ENCODE peak calls at places on chromosomes 5 and 9, in six cellular contexts. One of them, this sample, is unnamed.

GRCh38 chr9:136107155-136107952 is 11.3 kb downstream of the TMEM250 start:
- DNase-seq in activated gamma-delta T cell treated with anti-CD3 and anti-CD28 coated beads, Interleukin-2, amount 50 U/mL, for 16 hours: no peak
- DNase-seq in SK-N-SH: peak; percentile 60
- DNase-seq in cardiac fibroblast: no peak
- DNase-seq in stimulated activated CD8-positive, alpha-beta memory T cell treated with anti-CD3 and anti-CD28 coated beads, Interleukin-7, amount 100 ng/mL, for 48 hours: peak; percentile 53
- DNase-seq in A673: no peak
- DNase-seq in this sample: no peak

GRCh38 chr9:131839281-131840084 is 99.6 kb upstream of the RAPGEF1 start:
- DNase-seq in activated gamma-delta T cell treated with anti-CD3 and anti-CD28 coated beads, Interleukin-2, amount 50 U/mL, for 16 hours: peak; percentile 48
- DNase-seq in SK-N-SH: no peak
- DNase-seq in cardiac fibroblast: peak; percentile 77
- DNase-seq in stimulated activated CD8-positive, alpha-beta memory T cell treated with anti-CD3 and anti-CD28 coated beads, Interleukin-7, amount 100 ng/mL, for 48 hours: peak; percentile 48
- DNase-seq in A673: no peak
- DNase-seq in this sample: peak; percentile 15

GRCh38 chr5:174750720-174751119 is 26.3 kb downstream of the MSX2 start:
- DNase-seq in activated gamma-delta T cell treated with anti-CD3 and anti-CD28 coated beads, Interleukin-2, amount 50 U/mL, for 16 hours: no peak
- DNase-seq in SK-N-SH: no peak
- DNase-seq in cardiac fibroblast: peak; percentile 31
- DNase-seq in stimulated activated CD8-positive, alpha-beta memory T cell treated with anti-CD3 and anti-CD28 coated beads, Interleukin-7, amount 100 ng/mL, for 48 hours: no peak
- DNase-seq in A673: peak; percentile 17
- DNase-seq in this sample: no peak

GRCh38 chr9:135908334-135909204 is 1.2 kb upstream of the CAMSAP1 start:
- DNase-seq in activated gamma-delta T cell treated with anti-CD3 and anti-CD28 coated beads, Interleukin-2, amount 50 U/mL, for 16 hours: no peak
- DNase-seq in SK-N-SH: no peak
- DNase-seq in cardiac fibroblast: peak; percentile 39
- DNase-seq in stimulated activated CD8-positive, alpha-beta memory T cell treated with anti-CD3 and anti-CD28 coated beads, Interleukin-7, amount 100 ng/mL, for 48 hours: no peak
- DNase-seq in A673: no peak
- DNase-seq in this sample: no peak

GRCh38 chr5:171462136-171462927 is 42.9 kb downstream of the FGF18 start:
- DNase-seq in activated gamma-delta T cell treated with anti-CD3 and anti-CD28 coated beads, Interleukin-2, amount 50 U/mL, for 16 hours: no peak
- DNase-seq in SK-N-SH: no peak
- DNase-seq in cardiac fibroblast: no peak
- DNase-seq in stimulated activated CD8-positive, alpha-beta memory T cell treated with anti-CD3 and anti-CD28 coated beads, Interleukin-7, amount 100 ng/mL, for 48 hours: no peak
- DNase-seq in A673: no peak
- DNase-seq in this sample: no peak

GRCh38 chr9:36207546-36208012 is 16.9 kb downstream of the CLTA start:
- DNase-seq in activated gamma-delta T cell treated with anti-CD3 and anti-CD28 coated beads, Interleukin-2, amount 50 U/mL, for 16 hours: no peak
- DNase-seq in SK-N-SH: no peak
- DNase-seq in cardiac fibroblast: peak; percentile 54
- DNase-seq in stimulated activated CD8-positive, alpha-beta memory T cell treated with anti-CD3 and anti-CD28 coated beads, Interleukin-7, amount 100 ng/mL, for 48 hours: no peak
- DNase-seq in A673: no peak
- DNase-seq in this sample: no peak

GRCh38 chr5:27318701-27319100 is 280.3 kb upstream of the CDH9 start:
- DNase-seq in activated gamma-delta T cell treated with anti-CD3 and anti-CD28 coated beads, Interleukin-2, amount 50 U/mL, for 16 hours: no peak
- DNase-seq in SK-N-SH: no peak
- DNase-seq in cardiac fibroblast: peak; percentile 16
- DNase-seq in stimulated activated CD8-positive, alpha-beta memory T cell treated with anti-CD3 and anti-CD28 coated beads, Interleukin-7, amount 100 ng/mL, for 48 hours: no peak
- DNase-seq in A673: no peak
- DNase-seq in this sample: no peak

GRCh38 chr9:121949364-121949763 is 143.7 kb downstream of the TTLL11 start:
- DNase-seq in activated gamma-delta T cell treated with anti-CD3 and anti-CD28 coated beads, Interleukin-2, amount 50 U/mL, for 16 hours: no peak
- DNase-seq in SK-N-SH: no peak
- DNase-seq in cardiac fibroblast: no peak
- DNase-seq in stimulated activated CD8-positive, alpha-beta memory T cell treated with anti-CD3 and anti-CD28 coated beads, Interleukin-7, amount 100 ng/mL, for 48 hours: no peak
- DNase-seq in A673: no peak
- DNase-seq in this sample: no peak

GRCh38 chr5:61330879-61331406 is 1.1 kb upstream of the ZSWIM6 start:
- DNase-seq in activated gamma-delta T cell treated with anti-CD3 and anti-CD28 coated beads, Interleukin-2, amount 50 U/mL, for 16 hours: peak; percentile 57
- DNase-seq in SK-N-SH: peak; percentile 86
- DNase-seq in cardiac fibroblast: peak; percentile 77
- DNase-seq in stimulated activated CD8-positive, alpha-beta memory T cell treated with anti-CD3 and anti-CD28 coated beads, Interleukin-7, amount 100 ng/mL, for 48 hours: no peak
- DNase-seq in A673: peak; percentile 73
- DNase-seq in this sample: no peak

GRCh38 chr5:78362220-78362619 is 1.8 kb downstream of the SCAMP1 start:
- DNase-seq in activated gamma-delta T cell treated with anti-CD3 and anti-CD28 coated beads, Interleukin-2, amount 50 U/mL, for 16 hours: no peak
- DNase-seq in SK-N-SH: no peak
- DNase-seq in cardiac fibroblast: no peak
- DNase-seq in stimulated activated CD8-positive, alpha-beta memory T cell treated with anti-CD3 and anti-CD28 coated beads, Interleukin-7, amount 100 ng/mL, for 48 hours: no peak
- DNase-seq in A673: no peak
- DNase-seq in this sample: no peak

GRCh38 chr9:14231196-14231990 is 82.5 kb downstream of the NFIB start:
- DNase-seq in activated gamma-delta T cell treated with anti-CD3 and anti-CD28 coated beads, Interleukin-2, amount 50 U/mL, for 16 hours: no peak
- DNase-seq in SK-N-SH: no peak
- DNase-seq in cardiac fibroblast: no peak
- DNase-seq in stimulated activated CD8-positive, alpha-beta memory T cell treated with anti-CD3 and anti-CD28 coated beads, Interleukin-7, amount 100 ng/mL, for 48 hours: no peak
- DNase-seq in A673: no peak
- DNase-seq in this sample: no peak

GRCh38 chr5:156482816-156483215 is 155.9 kb downstream of the SGCD start:
- DNase-seq in activated gamma-delta T cell treated with anti-CD3 and anti-CD28 coated beads, Interleukin-2, amount 50 U/mL, for 16 hours: no peak
- DNase-seq in SK-N-SH: no peak
- DNase-seq in cardiac fibroblast: no peak
- DNase-seq in stimulated activated CD8-positive, alpha-beta memory T cell treated with anti-CD3 and anti-CD28 coated beads, Interleukin-7, amount 100 ng/mL, for 48 hours: no peak
- DNase-seq in A673: no peak
- DNase-seq in this sample: no peak

GRCh38 chr9:130962418-130963316 is 23.6 kb upstream of the FIBCD1 start:
- DNase-seq in activated gamma-delta T cell treated with anti-CD3 and anti-CD28 coated beads, Interleukin-2, amount 50 U/mL, for 16 hours: no peak
- DNase-seq in SK-N-SH: peak; percentile 49
- DNase-seq in cardiac fibroblast: peak; percentile 95
- DNase-seq in stimulated activated CD8-positive, alpha-beta memory T cell treated with anti-CD3 and anti-CD28 coated beads, Interleukin-7, amount 100 ng/mL, for 48 hours: no peak
- DNase-seq in A673: peak; percentile 37
- DNase-seq in this sample: no peak

GRCh38 chr9:133770076-133770777 is 32.1 kb upstream of the SARDH start:
- DNase-seq in activated gamma-delta T cell treated with anti-CD3 and anti-CD28 coated beads, Interleukin-2, amount 50 U/mL, for 16 hours: no peak
- DNase-seq in SK-N-SH: no peak
- DNase-seq in cardiac fibroblast: no peak
- DNase-seq in stimulated activated CD8-positive, alpha-beta memory T cell treated with anti-CD3 and anti-CD28 coated beads, Interleukin-7, amount 100 ng/mL, for 48 hours: no peak
- DNase-seq in A673: no peak
- DNase-seq in this sample: no peak

This sample was measured in activated CD8-positive, alpha-beta memory T cell treated with anti-CD3 and anti-CD28 coated beads for 48 hours.